ENCODE peak calls at places on chromosomes 1 and 21, in five cellular contexts. J is heart right ventricle, K is psoas muscle, S is astrocyte of the spinal cord, E is endothelial cell. B is an unnamed sample.
A peak's percentile ranks its signal among the peaks of the same experiment; 100 is the strongest.

GRCh38 chr1:222794656-222795474 is 20.0 kb upstream of the DISP1 start:
- DNase-seq in S (no peak), K (no peak), J (no peak), E (no peak), B (no peak)

GRCh38 chr1:153024413-153024812 is 6.6 kb upstream of the SPRR1B start:
- DNase-seq in S (no peak), E (no peak), K (no peak), J (no peak), B (no peak)

GRCh38 chr1:193769609-193770008 is 583.2 kb upstream of the B3GALT2 start:
- DNase-seq in S (no peak), J (no peak), K (no peak), E (no peak), B (no peak)

GRCh38 chr1:234845097-234845660 is 235.2 kb upstream of the IRF2BP2 start:
- DNase-seq in K (no peak), S (peak; percentile 62), E (no peak), J (no peak), B (no peak)

GRCh38 chr1:115413621-115414020 is 75.6 kb upstream of the NGF start:
- DNase-seq in J (no peak), S (no peak), K (no peak), E (no peak), B (no peak)

GRCh38 chr1:187474266-187474665 is 645.5 kb downstream of the PLA2G4A start:
- DNase-seq in K (no peak), S (peak; percentile 62), E (no peak), J (no peak), B (no peak)

GRCh38 chr21:30986966-30987365 is 51.3 kb downstream of the KRTAP19-8 start:
- DNase-seq in E (no peak), J (peak; percentile 55), K (no peak), S (no peak), B (no peak)

GRCh38 chr1:152502496-152503180 is 8.0 kb upstream of the LCE5A start:
- DNase-seq in J (no peak), E (no peak), S (no peak), K (no peak), B (no peak)

GRCh38 chr21:38917045-38917774 is 111.5 kb downstream of the ETS2 start:
- DNase-seq in K (no peak), J (no peak), S (no peak), E (no peak), B (no peak)

GRCh38 chr1:200364121-200364759 is 45.6 kb downstream of the ZNF281 start:
- DNase-seq in E (no peak), K (no peak), S (peak; percentile 50), J (no peak), B (no peak)

GRCh38 chr1:199279872-199280649 is 641.2 kb downstream of the PTPRC start:
- DNase-seq in K (no peak), J (no peak), E (no peak), S (no peak), B (no peak)

GRCh38 chr1:32263744-32264143 is 12.7 kb downstream of the LCK start:
- DNase-seq in K (no peak), S (no peak), J (no peak), E (no peak), B (no peak)

GRCh38 chr1:35499652-35500176 is 57.5 kb downstream of the KIAA0319L start:
- DNase-seq in J (no peak), S (no peak), E (no peak), K (no peak), B (no peak)

GRCh38 chr1:79042117-79042516 is 35.6 kb upstream of the ADGRL4 start:
- DNase-seq in J (no peak), K (no peak), S (peak; percentile 62), E (no peak), B (no peak)

GRCh38 chr1:202264300-202265075 is 70.9 kb downstream of the LGR6 start:
- DNase-seq in J (no peak), K (no peak), S (peak; percentile 27), E (no peak), B (no peak)

GRCh38 chr1:231866392-231867331 is 240.1 kb downstream of the DISC1 start:
- DNase-seq in K (no peak), E (peak; percentile 54), S (peak; percentile 61), J (peak; percentile 64), B (peak; percentile 28)

GRCh38 chr1:158179301-158180041 is 1.2 kb upstream of the CD1D start:
- DNase-seq in S (no peak), J (no peak), K (no peak), E (no peak), B (no peak)

GRCh38 chr1:92188436-92189255 is 29.1 kb upstream of the C1orf146 start:
- DNase-seq in K (no peak), J (no peak), E (no peak), S (no peak), B (no peak)

GRCh38 chr1:185735667-185736105 is 1.5 kb downstream of the HMCN1 start:
- DNase-seq in E (no peak), S (peak; percentile 46), J (no peak), K (no peak), B (no peak)

GRCh38 chr1:60847855-60848582 is 234.3 kb upstream of the NFIA start:
- DNase-seq in K (no peak), S (no peak), E (no peak), J (no peak), B (no peak)

GRCh38 chr1:44609768-44610526 is 64.3 kb downstream of the TMEM53 start:
- DNase-seq in K (no peak), J (no peak), E (no peak), S (no peak), B (no peak)

GRCh38 chr1:175317309-175317708 is 124.7 kb upstream of the KIAA0040 start:
- DNase-seq in K (no peak), E (peak; percentile 34), S (no peak), J (peak; percentile 18), B (no peak)

GRCh38 chr1:42756956-42757891 is 9.6 kb downstream of the P3H1 start:
- DNase-seq in E (no peak), K (no peak), S (peak; percentile 69), J (no peak), B (no peak)

GRCh38 chr1:240876071-240876470 is 264.1 kb upstream of the GREM2 start:
- DNase-seq in K (no peak), J (no peak), E (no peak), S (no peak), B (no peak)

GRCh38 chr1:24762133-24762676 is 17.0 kb downstream of the CLIC4 start:
- DNase-seq in S (no peak), J (no peak), E (no peak), K (no peak), B (no peak)

GRCh38 chr1:180542530-180543171 is 16.1 kb upstream of the OVAAL start:
- DNase-seq in J (no peak), K (no peak), S (peak; percentile 30), E (no peak), B (no peak)

GRCh38 chr1:177983824-177984528 is 14.1 kb upstream of the SEC16B start:
- DNase-seq in E (peak; percentile 14), J (peak; percentile 56), S (peak; percentile 95), K (peak; percentile 68), B (peak; percentile 64)

GRCh38 chr1:87336623-87337067 is 8.0 kb downstream of the LMO4 start:
- DNase-seq in S (no peak), J (no peak), K (no peak), E (no peak), B (no peak)

GRCh38 chr1:156281281-156282142 is 1.1 kb downstream of the SMG5 start:
- DNase-seq in K (peak; percentile 90), S (peak; percentile 17), J (peak; percentile 69), E (no peak), B (no peak)

GRCh38 chr1:67624680-67625079 is 60.3 kb upstream of the GADD45A start:
- DNase-seq in K (no peak), J (no peak), S (no peak), E (no peak), B (no peak)

GRCh38 chr1:33768821-33769220 is 95.1 kb upstream of the HMGB4 start:
- DNase-seq in K (no peak), S (no peak), E (no peak), J (no peak), B (no peak)

GRCh38 chr1:33762962-33763361 is 100.9 kb upstream of the HMGB4 start:
- DNase-seq in S (no peak), E (no peak), J (no peak), K (no peak), B (no peak)

GRCh38 chr1:33764149-33764548 is 99.7 kb upstream of the HMGB4 start:
- DNase-seq in E (no peak), J (no peak), S (no peak), K (no peak), B (no peak)

GRCh38 chr1:33763406-33763805 is 100.5 kb upstream of the HMGB4 start:
- DNase-seq in K (no peak), S (peak; percentile 39), J (no peak), E (no peak), B (no peak)

GRCh38 chr1:33768106-33768505 is 95.8 kb upstream of the HMGB4 start:
- DNase-seq in K (no peak), S (no peak), E (no peak), J (no peak), B (no peak)
- TF ChIP-seq CTCF in K (no peak), S (no peak), E (no peak), J (no peak), B (no peak)

GRCh38 chr1:89780721-89781120 is 40.1 kb upstream of the LRRC8D start:
- DNase-seq in S (peak; percentile 62), K (no peak), J (no peak), E (no peak), B (no peak)
- TF ChIP-seq CTCF in S (peak; percentile 40), K (peak; percentile 4), J (no peak), E (no peak), B (no peak)

GRCh38 chr1:228768345-228768717 is 33.1 kb downstream of the RHOU start:
- DNase-seq in K (no peak), E (no peak), S (no peak), J (no peak), B (no peak)

GRCh38 chr1:228777211-228777610 is 41.9 kb downstream of the RHOU start:
- DNase-seq in E (no peak), K (no peak), S (no peak), J (no peak), B (no peak)

GRCh38 chr1:228776439-228776838 is 41.2 kb downstream of the RHOU start:
- DNase-seq in J (no peak), S (no peak), E (no peak), K (no peak), B (no peak)

GRCh38 chr1:228770779-228771223 is 35.5 kb downstream of the RHOU start:
- DNase-seq in S (no peak), J (no peak), K (no peak), E (no peak), B (no peak)

GRCh38 chr1:228772516-228773212 is 37.4 kb downstream of the RHOU start:
- DNase-seq in K (no peak), J (no peak), S (no peak), E (no peak), B (no peak)
- TF ChIP-seq CTCF in K (no peak), J (no peak), S (no peak), E (no peak), B (no peak)

DNA sequence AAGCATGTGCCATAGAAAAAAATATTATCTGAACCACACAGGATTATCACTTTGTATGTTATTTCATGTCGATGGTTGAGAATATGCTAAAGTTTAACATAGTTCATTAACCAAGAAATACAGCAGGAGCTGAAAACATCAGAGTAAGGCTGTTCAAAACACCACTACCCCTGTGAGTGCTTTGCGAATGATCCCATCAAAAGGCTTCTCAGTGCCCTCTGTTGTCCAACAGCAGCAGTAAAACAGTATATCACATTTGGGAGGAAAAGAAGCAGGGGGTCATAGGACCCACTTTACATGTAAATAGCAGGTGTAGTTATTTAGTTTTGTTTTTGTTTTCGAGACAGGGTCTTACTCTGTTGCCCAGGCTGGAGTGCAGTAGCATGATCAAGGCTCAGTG is 289.4 kb upstream of the FMN2 start:
- DNase-seq in J (no peak), E (no peak), S (no peak), K (no peak), B (no peak)
- TF ChIP-seq CTCF in J (no peak), E (no peak), S (no peak), K (no peak), B (no peak)

GRCh38 chr1:21939650-21940374 is 2.7 kb upstream of the HSPG2 start:
- DNase-seq in K (peak; percentile 94), S (peak; percentile 96), J (peak; percentile 91), E (no peak), B (peak; percentile 92)
- TF ChIP-seq CTCF in K (peak; percentile 44), S (peak; percentile 59), J (peak; percentile 21), E (no peak), B (peak; percentile 49)

B was measured in uterus.